ENCODE peak calls at places on chromosome 1, in nine cellular contexts. M is endodermal cell, P is HL-60, N is caudate nucleus, D is fibroblast of lung, F is mesenchymal stem cell, S is MM.1S, R is IMR-90, U is colonic mucosa. Q is an unnamed sample.

GRCh38 chr1:85911742-85912141 is 203.5 kb upstream of the ZNHIT6 start:
- DNase-seq in M (no peak), P (no peak), N (no peak), D (peak), F (peak), S (no peak), R (peak), U (no peak), Q (no peak)

GRCh38 chr1:62725981-62726588 is 37.9 kb upstream of the DOCK7 start:
- DNase-seq in M (no peak), P (no peak), N (no peak), D (no peak), F (no peak), S (no peak), R (peak), U (no peak), Q (no peak)

GRCh38 chr1:50620680-50621329 is 197.6 kb upstream of the DMRTA2 start:
- DNase-seq in M (peak), P (no peak), N (no peak), D (peak), F (peak), S (peak), R (peak), U (peak), Q (no peak)

GRCh38 chr1:201769966-201770365 is 59.0 kb upstream of the IPO9 start:
- DNase-seq in M (no peak), P (no peak), N (peak), D (peak), F (peak), S (no peak), R (peak), U (no peak), Q (no peak)

GRCh38 chr1:207959141-207959825 is 48.4 kb upstream of the CD34 start:
- DNase-seq in M (peak), P (no peak), N (no peak), D (peak), F (peak), S (no peak), R (peak), U (peak), Q (no peak)

GRCh38 chr1:62906428-62906886 is 122.5 kb downstream of the ATG4C start:
- DNase-seq in M (peak), P (no peak), N (no peak), D (peak), F (peak), S (no peak), R (peak), U (no peak), Q (no peak)

GRCh38 chr1:57353589-57353988 is 70.3 kb downstream of the DAB1 start:
- DNase-seq in M (no peak), P (no peak), N (no peak), D (peak), F (no peak), S (no peak), R (peak), U (no peak), Q (no peak)

GRCh38 chr1:235050911-235051360 is 77.7 kb downstream of the TOMM20 start:
- DNase-seq in M (no peak), P (no peak), N (no peak), D (peak), F (peak), S (no peak), R (peak), U (no peak), Q (no peak)

GRCh38 chr1:244160455-244161020 is 109.5 kb downstream of the ZBTB18 start:
- DNase-seq in M (no peak), P (no peak), N (no peak), D (no peak), F (no peak), S (no peak), R (no peak), U (no peak), Q (no peak)

GRCh38 chr1:24109166-24109483 is 2.8 kb downstream of the MYOM3 start:
- DNase-seq in M (no peak), P (no peak), N (no peak), D (no peak), F (no peak), S (no peak), R (no peak), U (no peak), Q (no peak)

GRCh38 chr1:230026572-230026971 is 40.5 kb upstream of the GALNT2 start:
- DNase-seq in M (peak), P (no peak), N (no peak), D (no peak), F (peak), S (no peak), R (no peak), U (peak), Q (no peak)

GRCh38 chr1:248144513-248145198 is at the start of gene OR2M5:
- DNase-seq in M (no peak), P (no peak), N (no peak), D (no peak), F (no peak), S (peak), R (no peak), U (no peak), Q (no peak)
- H3K27ac ChIP-seq in M (no peak), P (no peak), N (no peak), D (no peak), F (no peak), S (no peak), R (no peak), U (no peak), Q (no peak)

GRCh38 chr1:10856253-10856683 is 59.8 kb upstream of the CASZ1 start:
- DNase-seq in M (no peak), P (no peak), N (no peak), D (no peak), F (no peak), S (no peak), R (no peak), U (no peak), Q (no peak)

GRCh38 chr1:10857689-10858088 is 61.2 kb upstream of the CASZ1 start:
- DNase-seq in M (no peak), P (no peak), N (no peak), D (no peak), F (no peak), S (no peak), R (no peak), U (no peak), Q (no peak)

GRCh38 chr1:10860218-10860617 is 63.8 kb upstream of the CASZ1 start:
- DNase-seq in M (no peak), P (no peak), N (no peak), D (no peak), F (no peak), S (no peak), R (no peak), U (no peak), Q (no peak)

GRCh38 chr1:10854856-10855459 is 58.5 kb upstream of the CASZ1 start:
- DNase-seq in M (no peak), P (no peak), N (no peak), D (no peak), F (no peak), S (no peak), R (no peak), U (no peak), Q (no peak)

DNA sequence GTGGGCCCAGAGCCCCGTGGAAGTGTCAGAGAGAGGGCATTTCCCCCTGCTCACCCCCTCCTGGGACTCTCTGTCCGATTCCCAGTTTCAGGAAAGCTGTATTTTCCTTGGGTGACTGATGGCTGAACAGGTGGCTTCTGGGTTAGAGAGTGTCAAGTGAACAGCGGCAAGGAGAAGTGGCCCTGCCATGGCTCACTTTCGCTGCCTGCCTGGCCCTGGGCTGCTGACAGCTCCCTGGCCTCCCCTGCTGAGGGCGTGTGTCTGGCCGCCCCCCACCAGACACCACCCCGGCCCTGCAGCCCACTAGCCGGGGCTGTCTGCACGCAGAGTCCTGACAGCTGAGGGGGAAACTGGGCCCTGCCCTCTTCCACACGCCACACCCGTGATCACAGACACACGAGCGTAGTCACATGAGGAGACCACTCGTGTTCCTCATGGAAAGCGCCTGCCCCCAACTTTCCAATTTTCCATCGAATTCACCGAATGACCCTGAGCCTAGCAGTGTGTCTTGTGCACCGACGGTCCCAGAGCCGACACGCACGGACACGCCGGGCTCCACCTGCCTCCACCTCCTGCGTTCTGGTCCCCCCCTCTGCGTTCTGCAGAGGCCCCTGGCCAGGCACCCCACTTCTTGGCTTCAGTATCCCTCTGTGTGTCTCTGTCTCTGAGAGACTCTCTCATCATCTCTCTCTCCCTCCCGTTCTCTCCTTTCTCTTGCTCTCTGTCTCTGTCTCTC is 60.6 kb upstream of the CASZ1 start:
- DNase-seq in M (no peak), P (no peak), N (no peak), D (no peak), F (no peak), S (no peak), R (no peak), U (no peak), Q (no peak)
- H3K27ac ChIP-seq in M (no peak), P (no peak), N (no peak), D (no peak), F (no peak), S (no peak), R (no peak), U (no peak), Q (no peak)

GRCh38 chr1:214549604-214550338 is 1.6 kb downstream of the PTPN14 start:
- DNase-seq in M (peak), P (no peak), N (no peak), D (peak), F (peak), S (no peak), R (peak), U (no peak), Q (no peak)
- H3K27ac ChIP-seq in M (no peak), P (no peak), N (no peak), D (no peak), F (peak), S (no peak), R (peak), U (no peak), Q (no peak)

GRCh38 chr1:42152907-42153597 is at the start of gene GUCA2B:
- DNase-seq in M (no peak), P (no peak), N (no peak), D (no peak), F (no peak), S (no peak), R (no peak), U (no peak), Q (no peak)

GRCh38 chr1:42153598-42153995 is 387 bp downstream of the GUCA2B start:
- DNase-seq in M (no peak), P (no peak), N (no peak), D (no peak), F (no peak), S (no peak), R (no peak), U (no peak), Q (no peak)

GRCh38 chr1:42154685-42155084 is 1.5 kb downstream of the GUCA2B start:
- DNase-seq in M (peak), P (no peak), N (no peak), D (no peak), F (no peak), S (no peak), R (no peak), U (no peak), Q (no peak)

GRCh38 chr1:42150626-42151025 is 2.6 kb upstream of the GUCA2B start:
- DNase-seq in M (no peak), P (no peak), N (no peak), D (no peak), F (no peak), S (no peak), R (no peak), U (no peak), Q (no peak)

GRCh38 chr1:42152119-42152518 is 1.1 kb upstream of the GUCA2B start:
- DNase-seq in M (no peak), P (no peak), N (no peak), D (no peak), F (no peak), S (no peak), R (no peak), U (no peak), Q (no peak)
- H3K27ac ChIP-seq in M (no peak), P (no peak), N (no peak), D (no peak), F (no peak), S (no peak), R (no peak), U (peak), Q (no peak)

GRCh38 chr1:203692565-203693470 is 66.2 kb downstream of the ATP2B4 start:
- DNase-seq in M (no peak), P (no peak), N (no peak), D (peak), F (peak), S (no peak), R (peak), U (peak), Q (no peak)
- H3K27ac ChIP-seq in M (no peak), P (no peak), N (peak), D (peak), F (peak), S (no peak), R (peak), U (peak), Q (no peak)

Q was measured in CD4-positive, alpha-beta T cell.